ENCODE peak calls at places on chromosomes 11 and 22, in five cellular contexts. R is HFF-Myc, X is H54, V is psoas muscle, A is WERI-Rb-1. B is an unnamed sample.

GRCh38 chr11:111561801-111562325 is 21.3 kb downstream of the LAYN start:
- DNase-seq in R (peak), X (peak), V (no peak), A (no peak), B (peak)

GRCh38 chr11:114080219-114080618 is 20.7 kb downstream of the ZBTB16 start:
- DNase-seq in R (no peak), X (no peak), V (no peak), A (no peak), B (no peak)

GRCh38 chr11:132312161-132312560 is 941.7 kb downstream of the NTM start:
- DNase-seq in R (no peak), X (no peak), V (no peak), A (no peak), B (peak)

GRCh38 chr11:32374261-32374711 is 61.1 kb downstream of the WT1 start:
- DNase-seq in R (peak), X (no peak), V (no peak), A (peak), B (peak)

GRCh38 chr11:6413791-6414231 is 5.1 kb downstream of the APBB1 start:
- DNase-seq in R (no peak), X (no peak), V (no peak), A (no peak), B (no peak)

GRCh38 chr11:64672875-64673274 is 50.1 kb downstream of the NRXN2 start:
- DNase-seq in R (no peak), X (no peak), V (no peak), A (no peak), B (no peak)

GRCh38 chr22:50606126-50606525 is 5.5 kb downstream of the MAPK8IP2 start:
- DNase-seq in R (no peak), X (no peak), V (no peak), A (no peak), B (no peak)

GRCh38 chr11:35146711-35147110 is 7.7 kb downstream of the CD44 start:
- DNase-seq in R (no peak), X (no peak), V (no peak), A (no peak), B (no peak)